ENCODE peak calls at places on chromosomes 12 and 14, in four cellular contexts. F is GM23248, N is OCI-LY7, D is left lung. O is an unnamed sample.
A peak's percentile ranks its signal among the peaks of the same experiment; 100 is the strongest.

GRCh38 chr12:113906411-113907200 is 59.5 kb downstream of the RBM19 start:
- DNase-seq in D (no peak), N (no peak), F (no peak), O (no peak)

GRCh38 chr14:27845241-27845850 is 921.2 kb upstream of the FOXG1 start:
- DNase-seq in F (no peak), D (no peak), N (no peak), O (no peak)

GRCh38 chr12:123019841-123020138 is 39.3 kb downstream of the ARL6IP4 start:
- DNase-seq in D (no peak), F (no peak), N (no peak), O (no peak)

GRCh38 chr12:82740129-82741000 is 53.7 kb downstream of the TMTC2 start:
- DNase-seq in N (no peak), D (no peak), F (peak; percentile 83), O (no peak)

GRCh38 chr12:6644257-6644596 is 3.0 kb downstream of the ACRBP start:
- DNase-seq in D (no peak), N (peak; percentile 60), F (no peak), O (no peak)

GRCh38 chr14:56471056-56471455 is 108.5 kb upstream of the TMEM260 start:
- DNase-seq in N (no peak), D (no peak), F (no peak), O (no peak)

GRCh38 chr14:56057071-56057865 is 60.9 kb upstream of the PELI2 start:
- DNase-seq in N (no peak), D (no peak), F (no peak), O (no peak)

GRCh38 chr14:90287791-90288190 is 31.4 kb downstream of the PSMC1 start:
- DNase-seq in N (no peak), F (no peak), D (no peak), O (no peak)

GRCh38 chr12:120234643-120235368 is 30.7 kb downstream of the PXN start:
- DNase-seq in D (peak; percentile 78), F (peak; percentile 99), N (peak; percentile 19), O (peak; percentile 91)

GRCh38 chr12:25384038-25384953 is 133.6 kb upstream of the KRAS start:
- DNase-seq in N (no peak), F (no peak), D (no peak), O (no peak)

GRCh38 chr14:52338282-52338681 is 24.2 kb downstream of the PTGER2 start:
- DNase-seq in N (no peak), F (peak; percentile 72), D (no peak), O (no peak)

GRCh38 chr12:75511116-75512048 is at the start of gene KRR1:
- DNase-seq in D (peak; percentile 94), N (peak; percentile 96), F (peak; percentile 99), O (peak; percentile 92)

GRCh38 chr12:27034607-27035293 is 12.4 kb downstream of the MED21 start:
- DNase-seq in D (no peak), N (no peak), F (no peak), O (no peak)

GRCh38 chr12:125193798-125194562 is 128.7 kb downstream of the AACS start:
- DNase-seq in D (no peak), F (peak; percentile 58), N (no peak), O (no peak)

GRCh38 chr12:49094104-49094948 is at the start of gene DHH:
- DNase-seq in F (peak; percentile 34), D (no peak), N (no peak), O (no peak)

GRCh38 chr12:119681139-119681538 is 13.2 kb downstream of the PRKAB1 start:
- DNase-seq in N (no peak), D (no peak), F (no peak), O (no peak)

GRCh38 chr12:113766880-113767878 is 198.9 kb downstream of the RBM19 start:
- DNase-seq in D (no peak), N (no peak), F (peak; percentile 83), O (no peak)

GRCh38 chr14:52402812-52403526 is 88.9 kb downstream of the PTGER2 start:
- DNase-seq in F (peak; percentile 36), N (no peak), D (no peak), O (no peak)

GRCh38 chr14:61698216-61698980 is 3.1 kb downstream of the HIF1A start:
- DNase-seq in N (peak; percentile 58), F (peak; percentile 39), D (no peak), O (no peak)
- H3K4me3 ChIP-seq in N (peak overlapping the region; percentile 91), F (peak overlapping the region; percentile 99), D (peak overlapping the region; percentile 85), O (no peak overlapping the region)

DNA sequence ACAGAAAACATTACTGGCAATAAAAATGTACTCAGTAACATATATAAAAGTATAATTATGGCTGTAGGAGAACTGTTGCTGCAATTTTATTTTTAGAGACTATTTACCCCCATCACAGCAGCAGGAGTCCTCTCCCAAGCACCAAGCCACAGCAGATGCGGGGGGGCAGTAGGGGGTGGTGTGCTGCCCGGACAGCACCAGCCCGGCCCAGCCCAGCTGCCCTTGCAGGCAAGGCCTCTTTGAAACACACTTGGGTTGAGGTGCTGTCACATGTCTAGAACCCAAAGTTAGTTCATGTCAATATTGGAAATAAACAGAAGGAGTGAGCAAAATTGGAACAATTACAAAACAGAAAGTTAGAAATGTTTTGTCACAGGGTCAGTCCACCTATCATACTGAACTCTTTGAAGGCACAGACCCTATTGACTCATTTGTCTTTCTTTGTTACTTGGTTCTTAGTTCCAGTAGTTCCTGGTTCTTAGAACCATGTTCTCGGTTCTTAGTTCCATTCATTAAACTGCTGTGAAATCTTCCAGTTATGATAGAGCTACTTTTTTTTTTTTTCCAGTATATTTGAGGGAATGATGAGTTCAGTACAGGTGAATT is 22.7 kb downstream of the CCNK start:
- DNase-seq in F (no peak), N (no peak), D (no peak), O (no peak)
- H3K27ac ChIP-seq in F (no peak overlapping the region), N (no peak overlapping the region), D (no peak overlapping the region), O (no peak overlapping the region)

DNA sequence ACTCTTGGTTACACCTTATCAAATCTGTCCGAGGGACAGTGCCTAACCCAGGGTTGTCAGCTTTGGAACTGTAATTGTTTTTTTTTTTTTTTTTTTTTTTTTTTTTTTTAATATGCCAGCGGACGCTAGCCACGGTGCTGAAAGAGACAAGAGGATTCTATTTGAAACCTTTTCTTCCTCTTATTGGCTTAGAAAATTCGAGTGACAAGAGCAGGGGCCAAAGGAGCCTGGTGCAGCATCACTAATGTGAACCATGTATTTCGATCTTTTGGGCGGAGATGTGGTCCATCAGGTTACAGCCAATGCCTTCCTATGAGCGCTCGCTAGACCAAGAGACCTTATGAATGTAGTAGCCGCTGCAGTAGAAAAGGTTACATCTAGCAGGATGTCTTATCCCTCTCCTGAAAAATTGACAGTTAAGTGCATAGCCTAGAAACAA is 922 bp downstream of the PTPRR start:
- DNase-seq in F (peak; percentile 42), D (no peak), N (no peak), O (no peak)
- H3K4me3 ChIP-seq in F (no peak overlapping the region), D (no peak overlapping the region), N (no peak overlapping the region), O (no peak overlapping the region)

GRCh38 chr12:65741662-65742480 is 82.4 kb upstream of the HMGA2 start:
- DNase-seq in F (peak; percentile 79), D (no peak), N (no peak), O (no peak)

GRCh38 chr12:65739606-65740005 is 84.7 kb upstream of the HMGA2 start:
- DNase-seq in D (no peak), F (no peak), N (no peak), O (no peak)

GRCh38 chr12:65742481-65742971 is 81.8 kb upstream of the HMGA2 start:
- DNase-seq in D (no peak), N (no peak), F (peak; percentile 68), O (no peak)

GRCh38 chr12:65740873-65741600 is 83.2 kb upstream of the HMGA2 start:
- DNase-seq in N (no peak), F (peak; percentile 88), D (peak; percentile 67), O (peak; percentile 27)

GRCh38 chr12:65740506-65740872 is 83.8 kb upstream of the HMGA2 start:
- DNase-seq in D (no peak), F (peak; percentile 17), N (no peak), O (no peak)
- H3K27ac ChIP-seq in D (no peak overlapping the region), F (no peak overlapping the region), N (no peak overlapping the region), O (no peak overlapping the region)